ENCODE peak calls at places on chromosomes 6 and 20, in five cellular contexts. T is GM20000, B is progenitor cell of endocrine pancreas, E is GM23248, Z is amniotic stem cell. J is an unnamed sample.

GRCh38 chr6:54440549-54440948 is 132.3 kb downstream of the TINAG start:
- DNase-seq in Z (no peak), E (no peak), T (no peak), B (no peak), J (no peak)

GRCh38 chr6:137102851-137103492 is 58.2 kb upstream of the IL20RA start:
- DNase-seq in B (no peak), E (no peak), T (peak), Z (no peak), J (peak)

GRCh38 chr6:5905431-5906339 is 101.0 kb downstream of the NRN1 start:
- DNase-seq in B (no peak), E (peak), Z (peak), T (no peak), J (no peak)

GRCh38 chr20:41978246-41978790 is 360.1 kb upstream of the CHD6 start:
- DNase-seq in B (no peak), E (no peak), T (no peak), Z (no peak), J (no peak)

GRCh38 chr6:45727824-45728449 is 287.7 kb downstream of the CLIC5 start:
- DNase-seq in T (no peak), E (no peak), B (no peak), Z (no peak), J (no peak)

GRCh38 chr6:41964201-41964887 is 22.7 kb upstream of the CCND3 start:
- DNase-seq in Z (no peak), B (no peak), E (no peak), T (no peak), J (no peak)

GRCh38 chr6:169172435-169172834 is 81.2 kb downstream of the THBS2 start:
- DNase-seq in E (peak), Z (peak), B (no peak), T (no peak), J (no peak)

GRCh38 chr6:47242483-47243386 is 67.0 kb downstream of the TNFRSF21 start:
- DNase-seq in E (peak), T (peak), Z (peak), B (no peak), J (peak)

GRCh38 chr6:139763468-139764214 is 389.2 kb upstream of the CITED2 start:
- DNase-seq in T (no peak), Z (no peak), E (peak), B (no peak), J (no peak)

GRCh38 chr6:26224940-26225847 is 138.0 kb downstream of the HFE start:
- DNase-seq in B (no peak), T (no peak), Z (peak), E (peak), J (no peak)

GRCh38 chr6:41704028-41704427 is 31.4 kb downstream of the TFEB start:
- DNase-seq in B (no peak), E (no peak), Z (no peak), T (no peak), J (no peak)

GRCh38 chr6:56507517-56507916 is 135.2 kb downstream of the DST start:
- DNase-seq in Z (no peak), E (no peak), T (no peak), B (no peak), J (no peak)

GRCh38 chr20:48568520-48568919 is 259.3 kb downstream of the PREX1 start:
- DNase-seq in B (no peak), E (no peak), T (no peak), Z (no peak), J (no peak)

GRCh38 chr6:40852667-40853383 is 186.2 kb downstream of the UNC5CL start:
- DNase-seq in T (peak), Z (no peak), B (no peak), E (peak), J (no peak)

GRCh38 chr20:48767269-48767960 is 60.4 kb downstream of the PREX1 start:
- DNase-seq in E (no peak), T (no peak), Z (no peak), B (no peak), J (no peak)

GRCh38 chr20:57312138-57312537 is 17.5 kb upstream of the SPO11 start:
- DNase-seq in E (no peak), T (no peak), Z (no peak), B (no peak), J (no peak)

GRCh38 chr6:35360349-35361138 is 18.2 kb downstream of the PPARD start:
- DNase-seq in T (no peak), B (no peak), Z (no peak), E (peak), J (no peak)

GRCh38 chr6:164531745-164532144 is 777.7 kb downstream of the C6orf118 start:
- DNase-seq in T (no peak), Z (no peak), E (no peak), B (no peak), J (no peak)

GRCh38 chr6:3202999-3203696 is 24.3 kb downstream of the TUBB2B start:
- DNase-seq in T (no peak), Z (no peak), E (peak), B (no peak), J (no peak)

GRCh38 chr20:2800590-2801458 is at the start of gene CPXM1:
- DNase-seq in E (no peak), Z (no peak), B (peak), T (peak), J (peak)

GRCh38 chr20:57787151-57787968 is 77.5 kb upstream of the PMEPA1 start:
- DNase-seq in E (no peak), T (no peak), Z (no peak), B (no peak), J (no peak)

GRCh38 chr6:43698584-43699349 is 11.2 kb upstream of the MRPS18A start:
- DNase-seq in T (no peak), Z (no peak), E (peak), B (no peak), J (no peak)

GRCh38 chr6:144899161-144899560 is 614.0 kb downstream of the UTRN start:
- DNase-seq in B (no peak), T (no peak), E (peak), Z (peak), J (no peak)

GRCh38 chr20:64160118-64160517 is 4.1 kb upstream of the MYT1 start:
- DNase-seq in T (no peak), Z (no peak), E (no peak), B (no peak), J (no peak)

GRCh38 chr6:83273596-83273995 is 80.4 kb downstream of the RWDD2A start:
- DNase-seq in B (no peak), T (no peak), E (no peak), Z (no peak), J (no peak)

GRCh38 chr20:50052550-50052949 is 60.4 kb downstream of the UBE2V1 start:
- DNase-seq in Z (no peak), B (no peak), T (no peak), E (no peak), J (no peak)

GRCh38 chr20:57570145-57570850 is 9.4 kb downstream of the PCK1 start:
- DNase-seq in E (no peak), Z (no peak), T (no peak), B (no peak), J (no peak)

GRCh38 chr20:47531468-47531867 is 29.8 kb downstream of the NCOA3 start:
- DNase-seq in B (no peak), E (no peak), T (no peak), Z (no peak), J (no peak)

GRCh38 chr6:81734500-81735140 is 17.9 kb downstream of the TENT5A start:
- DNase-seq in T (no peak), B (no peak), Z (no peak), E (no peak), J (no peak)

GRCh38 chr20:35269055-35269781 is 8.7 kb downstream of the MMP24OS start:
- DNase-seq in E (peak), Z (no peak), B (peak), T (peak), J (peak)

GRCh38 chr6:170296746-170297576 is 6.1 kb upstream of the DLL1 start:
- DNase-seq in E (no peak), Z (no peak), B (no peak), T (no peak), J (no peak)

GRCh38 chr6:78157606-78158005 is 504.8 kb downstream of the MEI4 start:
- DNase-seq in Z (no peak), B (no peak), T (no peak), E (no peak), J (no peak)

GRCh38 chr20:33394718-33395117 is 6.6 kb downstream of the CDK5RAP1 start:
- DNase-seq in E (no peak), T (no peak), Z (no peak), B (no peak), J (no peak)

GRCh38 chr6:14175031-14175430 is 57.5 kb downstream of the CD83 start:
- DNase-seq in E (no peak), B (no peak), Z (no peak), T (no peak), J (no peak)

GRCh38 chr6:108942556-108943492 is 94.6 kb downstream of the ARMC2 start:
- DNase-seq in T (no peak), E (no peak), Z (no peak), B (no peak), J (no peak)

GRCh38 chr6:3723251-3723650 is 28.3 kb downstream of the PXDC1 start:
- DNase-seq in T (no peak), Z (no peak), B (no peak), E (no peak), J (no peak)

GRCh38 chr6:100506651-100507050 is 41.9 kb upstream of the SIM1 start:
- DNase-seq in B (no peak), E (no peak), T (no peak), Z (no peak), J (no peak)

GRCh38 chr6:82906951-82907350 is 158.7 kb downstream of the UBE3D start:
- DNase-seq in B (no peak), T (no peak), E (peak), Z (no peak), J (no peak)